ENCODE peak calls at places on chromosomes 6 and 20, in four cellular contexts. One of them, this sample, is unnamed.

GRCh38 chr6:158660331-158660730 is 10.5 kb downstream of the SYTL3 start:
- DNase-seq in SK-N-SH: peak
- DNase-seq in K562: peak
- DNase-seq in H1: no peak
- DNase-seq in this sample: no peak

GRCh38 chr6:148272084-148272483 is 70.6 kb upstream of the SASH1 start:
- DNase-seq in SK-N-SH: no peak
- DNase-seq in K562: no peak
- DNase-seq in H1: no peak
- DNase-seq in this sample: no peak

GRCh38 chr6:102815207-102815606 is 1421.7 kb downstream of the GRIK2 start:
- DNase-seq in SK-N-SH: no peak
- DNase-seq in K562: no peak
- DNase-seq in H1: no peak
- DNase-seq in this sample: no peak

GRCh38 chr20:11195169-11195568 is 521.4 kb upstream of the JAG1 start:
- DNase-seq in SK-N-SH: no peak
- DNase-seq in K562: no peak
- DNase-seq in H1: no peak
- DNase-seq in this sample: no peak

GRCh38 chr20:56088381-56088780 is 83.1 kb upstream of the CBLN4 start:
- DNase-seq in SK-N-SH: no peak
- DNase-seq in K562: no peak
- DNase-seq in H1: no peak
- DNase-seq in this sample: no peak

GRCh38 chr20:24656391-24656790 is 187.0 kb downstream of the SYNDIG1 start:
- DNase-seq in SK-N-SH: no peak
- DNase-seq in K562: no peak
- DNase-seq in H1: no peak
- DNase-seq in this sample: no peak

GRCh38 chr6:15312500-15312899 is 66.6 kb downstream of the JARID2 start:
- DNase-seq in SK-N-SH: no peak
- DNase-seq in K562: no peak
- DNase-seq in H1: no peak
- DNase-seq in this sample: no peak

GRCh38 chr20:25177890-25178321 is 17.6 kb upstream of the ENTPD6 start:
- DNase-seq in SK-N-SH: no peak
- DNase-seq in K562: no peak
- DNase-seq in H1: no peak
- DNase-seq in this sample: no peak

GRCh38 chr6:2766767-2767314 is 1.6 kb downstream of the WRNIP1 start:
- DNase-seq in SK-N-SH: no peak
- DNase-seq in K562: peak
- DNase-seq in H1: no peak
- DNase-seq in this sample: no peak

GRCh38 chr20:43244647-43245046 is 54.9 kb upstream of the PTPRT start:
- DNase-seq in SK-N-SH: no peak
- DNase-seq in K562: no peak
- DNase-seq in H1: no peak
- DNase-seq in this sample: no peak

GRCh38 chr6:115195239-115195638 is 852.4 kb upstream of the HS3ST5 start:
- DNase-seq in SK-N-SH: no peak
- DNase-seq in K562: no peak
- DNase-seq in H1: no peak
- DNase-seq in this sample: no peak

GRCh38 chr6:3455121-3455489 is 1.7 kb downstream of the SLC22A23 start:
- DNase-seq in SK-N-SH: no peak
- DNase-seq in K562: peak
- DNase-seq in H1: no peak
- DNase-seq in this sample: no peak

GRCh38 chr6:31462026-31462963 is 35.6 kb upstream of the MICB start:
- DNase-seq in SK-N-SH: no peak
- DNase-seq in K562: no peak
- DNase-seq in H1: no peak
- DNase-seq in this sample: no peak

GRCh38 chr6:168047841-168048723 is 30.9 kb downstream of the FRMD1 start:
- DNase-seq in SK-N-SH: no peak
- DNase-seq in K562: no peak
- DNase-seq in H1: no peak
- DNase-seq in this sample: no peak

GRCh38 chr20:41526327-41526726 is 91.8 kb downstream of the CHD6 start:
- DNase-seq in SK-N-SH: no peak
- DNase-seq in K562: peak
- DNase-seq in H1: no peak
- DNase-seq in this sample: no peak

GRCh38 chr6:46491789-46492547 is 719 bp upstream of the RCAN2 start:
- DNase-seq in SK-N-SH: peak
- DNase-seq in K562: no peak
- DNase-seq in H1: no peak
- DNase-seq in this sample: no peak

GRCh38 chr20:58321205-58321604 is 11.7 kb downstream of the RAB22A start:
- DNase-seq in SK-N-SH: no peak
- DNase-seq in K562: no peak
- DNase-seq in H1: no peak
- DNase-seq in this sample: no peak

GRCh38 chr6:37965964-37966676 is 146.6 kb downstream of the ZFAND3 start:
- DNase-seq in SK-N-SH: no peak
- DNase-seq in K562: no peak
- DNase-seq in H1: no peak
- DNase-seq in this sample: no peak

GRCh38 chr20:58229198-58229802 is 847 bp upstream of the ANKRD60 start:
- DNase-seq in SK-N-SH: no peak
- DNase-seq in K562: no peak
- DNase-seq in H1: no peak
- DNase-seq in this sample: no peak

GRCh38 chr6:12232339-12232738 is 57.8 kb upstream of the EDN1 start:
- DNase-seq in SK-N-SH: no peak
- DNase-seq in K562: no peak
- DNase-seq in H1: no peak
- DNase-seq in this sample: peak

GRCh38 chr6:15948930-15949900 is 179.7 kb upstream of the MYLIP start:
- DNase-seq in SK-N-SH: peak
- DNase-seq in K562: peak
- DNase-seq in H1: no peak
- DNase-seq in this sample: no peak

GRCh38 chr6:7974932-7975763 is 64.6 kb upstream of the TXNDC5 start:
- DNase-seq in SK-N-SH: peak
- DNase-seq in K562: peak
- DNase-seq in H1: no peak
- DNase-seq in this sample: no peak

GRCh38 chr6:141395443-141396008 is 737.2 kb upstream of the GJE1 start:
- DNase-seq in SK-N-SH: no peak
- DNase-seq in K562: no peak
- DNase-seq in H1: no peak
- DNase-seq in this sample: no peak

GRCh38 chr20:31497838-31498540 is 16.3 kb upstream of the HM13 start:
- DNase-seq in SK-N-SH: no peak
- DNase-seq in K562: peak
- DNase-seq in H1: no peak
- DNase-seq in this sample: no peak

GRCh38 chr20:2485662-2486061 is 15.1 kb upstream of the SNRPB start:
- DNase-seq in SK-N-SH: no peak
- DNase-seq in K562: no peak
- DNase-seq in H1: no peak
- DNase-seq in this sample: no peak

GRCh38 chr6:43835872-43836419 is 65.9 kb downstream of the VEGFA start:
- DNase-seq in SK-N-SH: no peak
- DNase-seq in K562: no peak
- DNase-seq in H1: no peak
- DNase-seq in this sample: no peak

GRCh38 chr6:101013612-101014195 is 132.6 kb upstream of the ASCC3 start:
- DNase-seq in SK-N-SH: no peak
- DNase-seq in K562: no peak
- DNase-seq in H1: no peak
- DNase-seq in this sample: no peak

GRCh38 chr6:2467929-2468600 is 222.7 kb upstream of the GMDS start:
- DNase-seq in SK-N-SH: no peak
- DNase-seq in K562: no peak
- DNase-seq in H1: no peak
- DNase-seq in this sample: no peak

GRCh38 chr6:117483645-117484016 is 1.2 kb downstream of the DCBLD1 start:
- DNase-seq in SK-N-SH: no peak
- DNase-seq in K562: peak
- DNase-seq in H1: no peak
- DNase-seq in this sample: no peak

GRCh38 chr6:88166493-88166900 is 350 bp upstream of the CNR1 start:
- DNase-seq in SK-N-SH: peak
- DNase-seq in K562: peak
- DNase-seq in H1: no peak
- DNase-seq in this sample: no peak

GRCh38 chr6:150631982-150632642 is 32.4 kb downstream of the PLEKHG1 start:
- DNase-seq in SK-N-SH: no peak
- DNase-seq in K562: no peak
- DNase-seq in H1: no peak
- DNase-seq in this sample: no peak

GRCh38 chr20:20668639-20669038 is 43.8 kb downstream of the RALGAPA2 start:
- DNase-seq in SK-N-SH: no peak
- DNase-seq in K562: no peak
- DNase-seq in H1: no peak
- DNase-seq in this sample: peak

GRCh38 chr6:30724906-30725667 is 4.9 kb downstream of the TUBB start:
- DNase-seq in SK-N-SH: no peak
- DNase-seq in K562: peak
- DNase-seq in H1: no peak
- DNase-seq in this sample: no peak

GRCh38 chr20:63544958-63545516 is 2.5 kb downstream of the SRMS start:
- DNase-seq in SK-N-SH: no peak
- DNase-seq in K562: no peak
- DNase-seq in H1: no peak
- DNase-seq in this sample: no peak
- TF ChIP-seq EP300 in SK-N-SH: no peak
- TF ChIP-seq EP300 in K562: no peak
- TF ChIP-seq EP300 in H1: no peak
- TF ChIP-seq EP300 in this sample: no peak

GRCh38 chr6:134938896-134939295 is 11.0 kb downstream of the ALDH8A1 start:
- DNase-seq in SK-N-SH: no peak
- DNase-seq in K562: no peak
- DNase-seq in H1: no peak
- DNase-seq in this sample: peak
- TF ChIP-seq NRF1 in SK-N-SH: no peak
- TF ChIP-seq NRF1 in K562: no peak
- TF ChIP-seq NRF1 in H1: no peak
- TF ChIP-seq NRF1 in this sample: no peak

GRCh38 chr6:93222071-93222851 is 197.1 kb downstream of the EPHA7 start:
- DNase-seq in SK-N-SH: no peak
- DNase-seq in K562: no peak
- DNase-seq in H1: no peak
- DNase-seq in this sample: no peak
- TF ChIP-seq EP300 in SK-N-SH: no peak
- TF ChIP-seq EP300 in K562: no peak
- TF ChIP-seq EP300 in H1: no peak
- TF ChIP-seq EP300 in this sample: no peak

GRCh38 chr6:131038612-131039344 is 24.3 kb downstream of the EPB41L2 start:
- DNase-seq in SK-N-SH: no peak
- DNase-seq in K562: no peak
- DNase-seq in H1: no peak
- DNase-seq in this sample: no peak
- TF ChIP-seq NRF1 in SK-N-SH: no peak
- TF ChIP-seq NRF1 in K562: no peak
- TF ChIP-seq NRF1 in H1: no peak
- TF ChIP-seq NRF1 in this sample: no peak

GRCh38 chr6:157379656-157380457 is 1.1 kb upstream of the ZDHHC14 start:
- DNase-seq in SK-N-SH: peak
- DNase-seq in K562: peak
- DNase-seq in H1: peak
- DNase-seq in this sample: peak
- TF ChIP-seq EP300 in SK-N-SH: no peak
- TF ChIP-seq EP300 in K562: no peak
- TF ChIP-seq EP300 in H1: no peak
- TF ChIP-seq EP300 in this sample: no peak

GRCh38 chr6:107513214-107513613 is 23.3 kb downstream of the SOBP start:
- DNase-seq in SK-N-SH: no peak
- DNase-seq in K562: no peak
- DNase-seq in H1: no peak
- DNase-seq in this sample: no peak

GRCh38 chr6:107515955-107516354 is 26.0 kb downstream of the SOBP start:
- DNase-seq in SK-N-SH: no peak
- DNase-seq in K562: no peak
- DNase-seq in H1: no peak
- DNase-seq in this sample: no peak

GRCh38 chr6:107509506-107509905 is 19.6 kb downstream of the SOBP start:
- DNase-seq in SK-N-SH: no peak
- DNase-seq in K562: no peak
- DNase-seq in H1: no peak
- DNase-seq in this sample: no peak

GRCh38 chr6:107510108-107510507 is 20.2 kb downstream of the SOBP start:
- DNase-seq in SK-N-SH: no peak
- DNase-seq in K562: peak
- DNase-seq in H1: no peak
- DNase-seq in this sample: no peak

DNA sequence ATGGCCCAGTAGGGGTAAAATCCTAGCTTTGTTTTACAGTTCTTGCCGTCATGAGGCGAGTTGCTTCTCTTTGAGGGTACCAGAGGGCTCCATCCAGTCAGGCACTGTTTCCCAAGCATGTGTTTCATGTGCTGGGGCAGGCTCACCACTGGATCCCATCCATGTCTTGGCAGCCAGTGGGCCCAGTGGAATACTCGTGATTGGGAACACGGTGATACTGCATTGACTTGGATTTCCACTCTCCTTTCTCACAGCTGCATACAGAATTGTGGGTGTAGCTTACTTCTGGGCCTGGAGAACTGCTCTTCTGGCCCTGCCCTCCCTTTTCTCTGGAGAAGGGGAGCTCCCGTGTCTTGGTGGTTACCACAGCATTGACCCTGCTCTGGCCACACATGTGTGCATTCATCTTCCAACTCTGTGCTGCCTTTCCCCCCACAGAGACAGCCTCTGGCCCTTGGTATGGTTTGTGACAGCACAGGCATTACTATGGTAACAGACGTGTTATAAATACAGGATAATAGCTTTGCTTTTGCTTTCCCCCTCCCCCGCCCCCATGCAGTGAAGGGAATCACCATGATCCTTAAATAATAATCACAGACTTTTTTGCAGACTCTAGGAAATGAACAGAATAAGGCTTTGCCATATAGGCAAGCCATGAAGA is 21.6 kb downstream of the SOBP start:
- DNase-seq in SK-N-SH: no peak
- DNase-seq in K562: no peak
- DNase-seq in H1: no peak
- DNase-seq in this sample: no peak
- TF ChIP-seq NRF1 in SK-N-SH: no peak
- TF ChIP-seq NRF1 in K562: no peak
- TF ChIP-seq NRF1 in H1: no peak
- TF ChIP-seq NRF1 in this sample: no peak

DNA sequence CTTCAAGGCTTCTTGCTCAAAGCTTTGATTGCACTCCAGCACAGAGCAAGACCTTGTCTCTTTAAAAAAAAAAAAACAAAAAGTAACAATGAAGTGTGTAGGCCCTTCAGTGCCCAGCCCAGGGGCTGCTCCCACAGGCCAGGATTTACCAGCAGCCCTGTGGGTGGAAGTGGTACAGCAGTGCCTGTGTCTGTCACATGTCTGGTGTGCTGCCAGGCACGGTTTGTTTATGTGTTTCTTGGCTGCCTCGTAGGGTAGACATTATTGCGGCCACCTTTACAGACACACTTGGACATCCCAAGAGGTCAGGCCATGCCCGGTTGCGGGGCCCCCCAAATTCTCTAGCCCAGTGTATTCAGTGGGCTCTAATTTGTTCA is 12.7 kb downstream of the DYNLRB1 start:
- DNase-seq in SK-N-SH: no peak
- DNase-seq in K562: no peak
- DNase-seq in H1: no peak
- DNase-seq in this sample: no peak
- TF ChIP-seq EP300 in SK-N-SH: no peak
- TF ChIP-seq EP300 in K562: no peak
- TF ChIP-seq EP300 in H1: no peak
- TF ChIP-seq EP300 in this sample: no peak